ENCODE peak calls at places on chromosomes 7 and 10, in seven cellular contexts. R is SK-N-SH, A is HCT116, X is A549, K is GM23338, U is K562, F is Panc1. D is an unnamed sample.

GRCh38 chr7:100109521-100110163 is 8.2 kb downstream of the AP4M1 start:
- DNase-seq in R (peak), A (no peak), X (no peak), K (no peak), U (no peak), F (no peak), D (no peak)

GRCh38 chr7:124940306-124940705 is 10.7 kb upstream of the POT1 start:
- DNase-seq in R (no peak), A (no peak), X (no peak), K (no peak), U (no peak), F (no peak), D (no peak)

GRCh38 chr10:28769147-28769604 is 91.9 kb downstream of the BAMBI start:
- DNase-seq in R (no peak), A (no peak), X (no peak), K (no peak), U (no peak), F (no peak), D (no peak)

GRCh38 chr10:98296514-98296913 is 28.5 kb upstream of the LOXL4 start:
- DNase-seq in R (no peak), A (no peak), X (no peak), K (no peak), U (no peak), F (no peak), D (no peak)

GRCh38 chr7:674454-675410 is 51.8 kb upstream of the DNAAF5 start:
- DNase-seq in R (no peak), A (no peak), X (no peak), K (no peak), U (no peak), F (no peak), D (no peak)

GRCh38 chr7:23472046-23472445 is 1.8 kb upstream of the IGF2BP3 start:
- DNase-seq in R (no peak), A (no peak), X (no peak), K (no peak), U (peak), F (no peak), D (peak)

GRCh38 chr10:13099666-13100348 is at the start of gene OPTN:
- DNase-seq in R (peak), A (peak), X (peak), K (peak), U (peak), F (peak), D (no peak)

GRCh38 chr10:1625079-1625478 is 112.2 kb downstream of the ADARB2 start:
- DNase-seq in R (no peak), A (no peak), X (no peak), K (no peak), U (no peak), F (no peak), D (no peak)

GRCh38 chr7:116984917-116985316 is 31.6 kb downstream of the ST7 start:
- DNase-seq in R (peak), A (no peak), X (peak), K (peak), U (peak), F (no peak), D (peak)

GRCh38 chr10:17993361-17993760 is 41.6 kb downstream of the SLC39A12 start:
- DNase-seq in R (no peak), A (no peak), X (no peak), K (no peak), U (no peak), F (no peak), D (no peak)

GRCh38 chr10:13690281-13690825 is 103.6 kb downstream of the PRPF18 start:
- DNase-seq in R (no peak), A (no peak), X (no peak), K (peak), U (no peak), F (no peak), D (no peak)

GRCh38 chr10:97399843-97400545 is 1.1 kb downstream of the RRP12 start:
- DNase-seq in R (peak), A (peak), X (peak), K (peak), U (peak), F (peak), D (peak)

GRCh38 chr10:28637346-28637745 is 40.0 kb upstream of the BAMBI start:
- DNase-seq in R (no peak), A (no peak), X (no peak), K (no peak), U (no peak), F (no peak), D (no peak)

GRCh38 chr10:124020871-124021823 is 72.3 kb downstream of the CHST15 start:
- DNase-seq in R (no peak), A (no peak), X (no peak), K (peak), U (no peak), F (no peak), D (no peak)

GRCh38 chr10:60282771-60283353 is 106.8 kb downstream of the ANK3 start:
- DNase-seq in R (no peak), A (no peak), X (peak), K (no peak), U (peak), F (peak), D (peak)

GRCh38 chr7:132655071-132655761 is 78.9 kb upstream of the PLXNA4 start:
- DNase-seq in R (no peak), A (no peak), X (no peak), K (peak), U (peak), F (no peak), D (peak)

DNA sequence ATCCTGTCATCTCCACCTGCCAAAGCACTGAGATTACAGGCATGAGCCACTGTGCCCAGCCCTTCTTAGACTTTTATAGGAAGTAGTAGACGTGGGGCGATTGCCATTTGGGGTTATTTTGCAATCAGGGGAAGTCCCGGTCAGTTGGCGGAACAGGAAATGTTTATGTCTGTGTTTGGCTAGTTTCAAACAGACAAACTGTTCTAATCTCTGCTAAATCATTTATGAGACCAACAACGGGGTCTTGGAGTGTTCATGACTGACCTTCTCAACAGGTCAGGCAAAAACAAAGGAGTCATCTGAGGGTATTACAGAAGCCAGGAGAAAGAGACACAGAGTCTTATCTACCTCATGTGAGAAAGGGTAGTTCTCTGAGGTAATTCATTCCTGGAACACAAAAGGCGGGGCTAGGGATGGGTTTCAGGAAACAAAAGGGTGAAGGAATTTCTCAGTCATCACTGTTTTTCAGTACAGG is 6.6 kb upstream of the TPK1 start:
- DNase-seq in R (no peak), A (no peak), X (no peak), K (peak), U (peak), F (no peak), D (no peak)
- H3K4me3 ChIP-seq in R (no peak), A (no peak), X (no peak), K (no peak), U (no peak), F (no peak), D (no peak)

DNA sequence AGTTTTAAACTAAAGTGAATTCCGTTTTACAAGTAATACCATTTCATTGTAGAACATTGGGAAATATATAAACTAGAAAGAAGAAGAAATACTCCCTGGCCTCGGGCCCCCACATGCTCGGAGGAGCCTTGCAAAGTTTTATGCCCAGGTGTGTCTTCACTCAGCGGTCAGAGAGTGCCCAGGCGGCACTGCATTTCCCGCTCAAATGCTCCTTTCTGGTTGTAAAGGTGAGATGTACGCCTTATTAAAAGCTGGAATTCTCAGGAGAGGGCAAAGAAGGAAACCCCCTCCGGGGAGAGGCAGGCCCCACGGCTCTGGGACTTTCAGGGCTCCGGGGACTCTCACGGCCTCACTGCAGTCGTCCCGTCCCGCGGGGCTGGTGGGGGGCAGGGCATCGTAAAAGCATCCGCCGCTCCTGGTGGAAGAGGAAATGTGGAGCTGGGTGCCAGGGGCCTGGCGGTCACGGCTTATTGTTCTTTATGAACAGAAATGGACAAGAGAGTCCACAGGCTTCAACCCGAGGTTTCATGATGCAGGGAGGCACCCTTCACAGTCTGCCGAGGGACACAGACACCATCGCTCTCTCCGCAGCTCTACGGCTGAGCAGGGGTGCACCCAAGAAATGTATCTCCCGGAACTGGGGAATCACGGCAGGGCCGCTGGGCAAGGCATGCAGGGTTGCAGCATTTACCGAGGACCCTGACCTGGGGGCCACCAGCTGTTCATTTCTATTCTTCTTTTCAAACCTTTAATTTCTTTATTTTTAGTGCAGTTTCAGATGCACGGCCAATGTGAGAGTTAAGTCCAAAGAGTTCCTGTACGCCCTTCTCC is 47.7 kb upstream of the INPP5A start:
- DNase-seq in R (no peak), A (no peak), X (no peak), K (no peak), U (no peak), F (no peak), D (no peak)
- TF ChIP-seq REST in R (no peak), A (no peak), X (no peak), K (no peak), U (no peak), F (no peak), D (no peak)

GRCh38 chr7:63899691-63900393 is 98.8 kb upstream of the ZNF722 start:
- DNase-seq in R (peak), A (no peak), X (no peak), K (no peak), U (peak), F (no peak), D (no peak)
- H3K4me3 ChIP-seq in R (peak), A (no peak), X (no peak), K (no peak), U (peak), F (peak), D (peak)

GRCh38 chr7:45697576-45698136 is 123.5 kb downstream of the ADCY1 start:
- DNase-seq in R (no peak), A (no peak), X (no peak), K (no peak), U (no peak), F (no peak), D (no peak)

GRCh38 chr7:45700556-45700955 is 126.4 kb downstream of the ADCY1 start:
- DNase-seq in R (peak), A (no peak), X (no peak), K (no peak), U (no peak), F (no peak), D (no peak)

GRCh38 chr7:45699726-45700390 is 125.7 kb downstream of the ADCY1 start:
- DNase-seq in R (peak), A (no peak), X (no peak), K (no peak), U (no peak), F (no peak), D (no peak)

GRCh38 chr7:45696476-45696875 is 122.3 kb downstream of the ADCY1 start:
- DNase-seq in R (no peak), A (no peak), X (no peak), K (no peak), U (no peak), F (no peak), D (no peak)

DNA sequence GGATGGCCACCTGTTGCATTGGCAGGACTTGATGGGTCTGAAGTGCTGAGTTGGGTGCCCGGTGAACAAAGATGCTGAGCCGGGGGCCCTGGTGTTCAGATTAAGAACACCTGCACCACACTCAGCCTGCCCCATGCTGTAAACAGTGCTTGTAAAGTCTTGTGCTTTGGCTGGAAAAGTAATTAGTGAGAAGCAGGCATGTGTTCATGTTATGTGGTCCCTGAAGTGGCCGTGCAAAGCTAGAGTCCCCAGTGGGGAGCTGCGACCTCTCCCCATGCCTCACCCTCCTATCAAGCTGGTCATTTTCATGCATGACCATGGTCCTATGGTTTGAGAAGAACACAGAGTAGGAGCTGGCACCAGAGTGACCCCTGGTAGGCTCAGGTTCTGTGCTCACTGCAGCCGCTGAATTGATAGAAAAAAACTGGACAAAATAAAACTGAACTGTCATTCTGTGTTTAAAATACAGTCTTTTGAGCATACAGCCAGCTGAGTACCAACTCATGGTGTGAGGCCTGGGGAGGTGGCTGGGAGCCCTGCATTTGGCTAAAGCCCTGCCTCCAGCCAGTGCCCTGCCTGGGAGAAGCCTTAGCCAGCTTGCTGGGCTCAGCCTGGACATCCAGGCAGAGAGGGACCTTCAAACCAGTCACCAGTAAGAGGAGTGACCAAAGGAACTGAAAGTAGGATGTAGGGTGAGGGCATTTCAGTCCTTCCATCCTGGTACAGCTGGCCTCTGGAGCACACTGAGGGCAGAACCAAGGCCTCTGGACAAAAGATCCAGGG is 124.5 kb downstream of the ADCY1 start:
- DNase-seq in R (no peak), A (no peak), X (no peak), K (no peak), U (no peak), F (no peak), D (no peak)
- TF ChIP-seq REST in R (no peak), A (no peak), X (no peak), K (no peak), U (no peak), F (no peak), D (no peak)

GRCh38 chr10:102401322-102401614 is 5.8 kb downstream of the NFKB2 start:
- DNase-seq in R (no peak), A (no peak), X (no peak), K (no peak), U (no peak), F (no peak), D (no peak)
- H3K4me3 ChIP-seq in R (no peak), A (peak), X (no peak), K (no peak), U (no peak), F (no peak), D (no peak)

GRCh38 chr10:70212879-70213278 is 20.4 kb downstream of the PPA1 start:
- DNase-seq in R (no peak), A (no peak), X (no peak), K (no peak), U (no peak), F (no peak), D (no peak)
- TF ChIP-seq REST in R (no peak), A (no peak), X (no peak), K (no peak), U (no peak), F (no peak), D (no peak)

GRCh38 chr7:150739045-150739432 is 1.8 kb downstream of the GIMAP5 start:
- DNase-seq in R (no peak), A (no peak), X (no peak), K (no peak), U (no peak), F (no peak), D (no peak)
- H3K4me3 ChIP-seq in R (no peak), A (no peak), X (no peak), K (no peak), U (no peak), F (no peak), D (no peak)

GRCh38 chr7:102425639-102426267 is 7.6 kb upstream of the ORAI2 start:
- DNase-seq in R (no peak), A (no peak), X (no peak), K (no peak), U (no peak), F (no peak), D (peak)
- TF ChIP-seq REST in R (no peak), A (no peak), X (no peak), K (no peak), U (no peak), F (no peak), D (no peak)

GRCh38 chr7:65731129-65731528 is 141.7 kb upstream of the VKORC1L1 start:
- DNase-seq in R (no peak), A (no peak), X (no peak), K (no peak), U (no peak), F (no peak), D (no peak)

DNA sequence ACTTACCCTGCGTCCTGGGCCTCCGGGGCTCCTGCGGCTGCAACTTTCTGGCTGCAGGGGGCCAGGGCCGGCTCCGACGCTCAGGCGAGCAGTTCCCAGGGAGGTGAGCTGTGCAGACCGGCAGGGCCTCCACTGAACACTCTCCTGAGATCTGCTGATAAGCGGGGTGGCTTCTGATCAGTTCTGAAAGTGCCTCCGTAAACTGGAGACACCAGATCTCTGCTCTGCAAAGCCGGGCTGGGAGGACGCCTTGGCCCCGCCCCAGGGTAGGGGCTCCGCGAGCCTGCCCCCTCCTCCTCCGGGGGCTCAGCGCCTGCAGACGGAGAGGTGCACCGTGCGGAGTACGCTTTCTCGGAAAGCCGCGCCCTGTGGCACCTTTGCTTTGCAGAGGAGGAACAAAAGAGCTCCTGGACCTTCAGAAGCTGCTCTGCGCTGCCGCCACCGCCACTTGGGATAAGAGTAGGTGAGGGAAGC is 141.3 kb upstream of the VKORC1L1 start:
- DNase-seq in R (no peak), A (no peak), X (no peak), K (peak), U (peak), F (no peak), D (no peak)
- H3K4me3 ChIP-seq in R (no peak), A (no peak), X (no peak), K (peak), U (peak), F (no peak), D (no peak)

D was measured in HL-60.